ENCODE peak calls at places on chromosomes 13 and 19, in seven cellular contexts. Y is esophagus squamous epithelium, T is NB4, D is gastrocnemius medialis, X is body of pancreas, O is Peyer's patch, N is right lobe of liver. U is an unnamed sample.

GRCh38 chr19:46861691-46862503 is 1.1 kb downstream of the ARHGAP35 start:
- DNase-seq in Y (no peak), T (peak; percentile 73), D (no peak), X (peak; percentile 45), O (peak; percentile 49), N (no peak), U (no peak)

GRCh38 chr19:50323782-50324133 is 5.4 kb downstream of the KCNC3 start:
- DNase-seq in Y (no peak), T (no peak), D (no peak), X (no peak), O (no peak), N (no peak), U (no peak)

GRCh38 chr13:60351816-60352215 is 45.2 kb upstream of the TDRD3 start:
- DNase-seq in Y (no peak), T (no peak), D (no peak), X (no peak), O (no peak), N (no peak), U (no peak)

GRCh38 chr13:98207411-98207810 is 30.3 kb upstream of the RNF113B start:
- DNase-seq in Y (no peak), T (no peak), D (no peak), X (no peak), O (no peak), N (no peak), U (peak; percentile 63)

GRCh38 chr13:107901230-107901629 is 314.1 kb downstream of the LIG4 start:
- DNase-seq in Y (no peak), T (no peak), D (no peak), X (no peak), O (no peak), N (no peak), U (no peak)

GRCh38 chr13:41631296-41631965 is 174.1 kb downstream of the RGCC start:
- DNase-seq in Y (no peak), T (no peak), D (no peak), X (no peak), O (no peak), N (no peak), U (no peak)

GRCh38 chr13:89550842-89551422 is 1796.6 kb upstream of the MIR17HG start:
- DNase-seq in Y (no peak), T (no peak), D (no peak), X (no peak), O (no peak), N (no peak), U (no peak)

GRCh38 chr13:50914301-50914700 is 4.7 kb downstream of the RNASEH2B start:
- DNase-seq in Y (no peak), T (peak; percentile 29), D (no peak), X (no peak), O (no peak), N (no peak), U (no peak)

GRCh38 chr13:84651288-84651687 is 769.0 kb upstream of the SLITRK1 start:
- DNase-seq in Y (no peak), T (no peak), D (no peak), X (peak; percentile 49), O (no peak), N (no peak), U (no peak)

GRCh38 chr19:33459220-33459619 is 62.4 kb downstream of the PEPD start:
- DNase-seq in Y (no peak), T (no peak), D (no peak), X (peak; percentile 26), O (peak; percentile 37), N (no peak), U (no peak)

GRCh38 chr19:47176627-47177090 is 46.0 kb downstream of the SAE1 start:
- DNase-seq in Y (no peak), T (peak; percentile 66), D (no peak), X (no peak), O (no peak), N (no peak), U (no peak)

GRCh38 chr13:42970824-42971669 is 21.0 kb downstream of the EPSTI1 start:
- DNase-seq in Y (no peak), T (peak; percentile 67), D (no peak), X (peak; percentile 47), O (peak; percentile 82), N (no peak), U (peak; percentile 36)

GRCh38 chr19:6576869-6577281 is 14.1 kb downstream of the CD70 start:
- DNase-seq in Y (no peak), T (peak; percentile 38), D (no peak), X (no peak), O (no peak), N (no peak), U (no peak)

GRCh38 chr19:6580313-6580712 is 10.6 kb downstream of the CD70 start:
- DNase-seq in Y (no peak), T (peak; percentile 63), D (no peak), X (no peak), O (no peak), N (no peak), U (peak; percentile 79)

GRCh38 chr19:6579450-6580178 is 11.3 kb downstream of the CD70 start:
- DNase-seq in Y (no peak), T (no peak), D (no peak), X (no peak), O (no peak), N (no peak), U (no peak)

GRCh38 chr19:6572217-6572616 is 18.7 kb downstream of the CD70 start:
- DNase-seq in Y (no peak), T (peak; percentile 96), D (peak; percentile 49), X (peak; percentile 7), O (peak; percentile 54), N (peak; percentile 28), U (no peak)

DNA sequence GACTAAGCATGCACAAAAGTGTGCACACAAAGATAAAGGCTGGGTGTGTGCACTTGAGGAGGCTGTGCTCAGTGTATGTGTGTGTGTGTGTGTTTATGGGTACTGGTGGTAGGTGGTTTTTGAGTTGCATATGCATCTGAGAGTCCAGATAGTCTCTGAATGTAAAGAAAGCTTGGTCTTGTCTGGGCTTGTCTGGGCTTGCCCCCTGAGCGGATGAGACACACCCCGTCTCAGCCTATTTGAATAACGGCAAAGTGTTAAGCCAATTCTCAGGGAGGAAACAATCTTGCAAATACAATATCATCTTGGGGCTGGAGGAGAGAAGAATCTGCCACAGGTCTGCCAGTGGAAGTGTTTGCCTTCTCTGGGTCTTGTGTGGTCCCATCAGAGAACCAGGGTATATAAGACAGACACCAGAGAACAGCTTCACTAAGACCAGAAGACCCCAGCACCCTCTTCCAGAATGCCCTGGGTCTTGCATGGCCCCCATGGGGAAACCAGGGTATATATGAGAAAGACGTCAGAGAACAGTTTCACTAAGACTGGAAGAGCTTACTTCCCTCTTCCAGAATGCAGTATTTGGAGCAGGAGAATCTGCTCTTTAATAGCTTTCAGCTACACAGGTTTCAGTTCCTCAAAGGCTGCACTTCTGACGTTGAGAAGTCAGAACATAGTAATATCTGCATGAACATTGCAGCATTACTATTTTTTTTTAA is 13.4 kb downstream of the CD70 start:
- DNase-seq in Y (no peak), T (peak; percentile 86), D (no peak), X (no peak), O (no peak), N (no peak), U (no peak)
- TF ChIP-seq POLR2A in Y (no peak), T (no peak), D (no peak), X (no peak), O (no peak), N (no peak), U (no peak)

GRCh38 chr19:35885225-35885624 is 15.1 kb downstream of the NFKBID start:
- DNase-seq in Y (no peak), T (no peak), D (no peak), X (no peak), O (no peak), N (no peak), U (no peak)
- TF ChIP-seq POLR2A in Y (no peak), T (no peak), D (no peak), X (no peak), O (no peak), N (no peak), U (no peak)

GRCh38 chr13:110616103-110617101 is 1.1 kb downstream of the NAXD start:
- DNase-seq in Y (no peak), T (peak; percentile 62), D (peak; percentile 51), X (peak; percentile 50), O (peak; percentile 74), N (peak; percentile 58), U (peak; percentile 85)

GRCh38 chr13:110615005-110615321 is 382 bp upstream of the NAXD start:
- DNase-seq in Y (no peak), T (no peak), D (no peak), X (no peak), O (no peak), N (no peak), U (no peak)

GRCh38 chr13:110617326-110618072 is 2.2 kb downstream of the NAXD start:
- DNase-seq in Y (no peak), T (no peak), D (no peak), X (peak; percentile 81), O (peak; percentile 62), N (peak; percentile 48), U (no peak)

GRCh38 chr13:110618167-110618566 is 2.8 kb downstream of the NAXD start:
- DNase-seq in Y (no peak), T (no peak), D (no peak), X (no peak), O (no peak), N (no peak), U (no peak)

DNA sequence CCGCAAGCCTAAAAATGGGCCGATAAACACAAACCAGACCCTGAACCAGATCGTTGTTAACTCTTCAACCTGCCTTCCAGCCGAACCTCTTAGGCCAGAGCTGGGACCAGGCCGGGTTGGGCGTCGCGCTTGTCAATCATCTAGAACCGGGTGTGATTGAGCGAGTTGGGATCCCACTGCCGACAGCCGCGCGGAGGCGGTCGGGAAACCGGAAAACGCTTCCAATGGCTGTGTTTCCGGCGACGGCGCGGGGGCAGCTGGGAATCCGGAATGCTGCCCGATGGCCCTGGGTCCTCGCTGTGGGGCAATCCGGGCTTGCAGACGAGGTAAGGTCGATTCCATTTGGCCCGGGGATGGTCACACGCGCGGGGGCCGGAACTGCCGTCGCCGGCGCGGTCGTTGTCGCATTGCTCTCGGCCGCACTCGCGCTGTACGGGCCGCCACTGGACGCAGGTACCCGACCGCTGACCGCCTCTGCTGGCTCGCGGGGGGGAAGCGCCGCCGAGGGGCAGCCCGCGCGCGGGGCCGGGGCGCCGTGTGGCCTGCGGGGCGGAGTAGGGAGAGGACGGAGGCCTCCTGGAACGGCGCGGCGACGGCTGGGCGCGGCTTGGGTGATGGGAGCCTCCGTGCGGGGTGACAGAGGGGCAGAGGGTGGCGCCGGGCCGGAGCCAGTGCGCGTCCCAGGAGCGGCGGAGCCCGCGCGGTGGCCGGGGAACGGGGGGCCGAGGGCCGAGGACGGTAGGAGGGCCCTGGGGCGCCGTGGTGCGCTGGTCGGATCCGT is at the start of gene NAXD:
- DNase-seq in Y (peak; percentile 48), T (peak; percentile 97), D (peak; percentile 94), X (peak; percentile 94), O (peak; percentile 96), N (peak; percentile 94), U (peak; percentile 100)
- TF ChIP-seq POLR2A in Y (peak; percentile 35), T (peak; percentile 68), D (peak; percentile 83), X (peak; percentile 69), O (peak; percentile 67), N (peak; percentile 94), U (peak; percentile 47)

GRCh38 chr19:37251308-37252229 is 33.6 kb downstream of the ZNF383 start:
- DNase-seq in Y (no peak), T (no peak), D (peak; percentile 57), X (peak; percentile 70), O (peak; percentile 65), N (peak; percentile 51), U (peak; percentile 97)
- TF ChIP-seq POLR2A in Y (no peak), T (no peak), D (no peak), X (no peak), O (no peak), N (no peak), U (peak; percentile 49)